ENCODE peak calls at places on chromosomes 6 and 20, in eight cellular contexts. One of them, this sample, is unnamed.

GRCh38 chr6:109242923-109243322 is 139.3 kb downstream of the CD164 start:
- DNase-seq in GM12878: no peak
- DNase-seq in IMR-90: no peak
- DNase-seq in transverse colon: no peak
- DNase-seq in sigmoid colon: no peak
- DNase-seq in lung: no peak
- DNase-seq in progenitor cell of endocrine pancreas: no peak
- DNase-seq in BJ: no peak
- DNase-seq in this sample: no peak

GRCh38 chr20:37378785-37379598 is 33.1 kb downstream of the SRC start:
- DNase-seq in IMR-90: peak; percentile 67
- DNase-seq in GM12878: no peak
- DNase-seq in lung: no peak
- DNase-seq in BJ: no peak
- DNase-seq in progenitor cell of endocrine pancreas: no peak
- DNase-seq in transverse colon: no peak
- DNase-seq in sigmoid colon: peak; percentile 68
- DNase-seq in this sample: no peak

GRCh38 chr6:21342496-21342895 is 251.1 kb upstream of the SOX4 start:
- DNase-seq in BJ: peak; percentile 37
- DNase-seq in GM12878: no peak
- DNase-seq in transverse colon: no peak
- DNase-seq in lung: peak; percentile 57
- DNase-seq in progenitor cell of endocrine pancreas: no peak
- DNase-seq in sigmoid colon: no peak
- DNase-seq in IMR-90: no peak
- DNase-seq in this sample: no peak

GRCh38 chr20:51220293-51220706 is 197.4 kb upstream of the KCNG1 start:
- DNase-seq in BJ: no peak
- DNase-seq in IMR-90: no peak
- DNase-seq in GM12878: no peak
- DNase-seq in progenitor cell of endocrine pancreas: peak; percentile 16
- DNase-seq in sigmoid colon: no peak
- DNase-seq in lung: no peak
- DNase-seq in transverse colon: peak; percentile 51
- DNase-seq in this sample: peak; percentile 69

GRCh38 chr20:19975901-19976300 is 41.3 kb upstream of the NAA20 start:
- DNase-seq in BJ: no peak
- DNase-seq in IMR-90: no peak
- DNase-seq in lung: no peak
- DNase-seq in GM12878: no peak
- DNase-seq in progenitor cell of endocrine pancreas: no peak
- DNase-seq in sigmoid colon: no peak
- DNase-seq in transverse colon: no peak
- DNase-seq in this sample: no peak

GRCh38 chr6:139888691-139889122 is 514.3 kb upstream of the CITED2 start:
- DNase-seq in IMR-90: peak; percentile 17
- DNase-seq in GM12878: no peak
- DNase-seq in transverse colon: no peak
- DNase-seq in lung: no peak
- DNase-seq in progenitor cell of endocrine pancreas: no peak
- DNase-seq in BJ: no peak
- DNase-seq in sigmoid colon: no peak
- DNase-seq in this sample: no peak

GRCh38 chr6:146295695-146296094 is 247.9 kb upstream of the RAB32 start:
- DNase-seq in BJ: no peak
- DNase-seq in GM12878: no peak
- DNase-seq in progenitor cell of endocrine pancreas: no peak
- DNase-seq in IMR-90: no peak
- DNase-seq in sigmoid colon: no peak
- DNase-seq in lung: no peak
- DNase-seq in transverse colon: no peak
- DNase-seq in this sample: no peak

GRCh38 chr20:63435552-63435951 is 36.9 kb downstream of the KCNQ2 start:
- DNase-seq in IMR-90: peak; percentile 3
- DNase-seq in GM12878: no peak
- DNase-seq in sigmoid colon: no peak
- DNase-seq in BJ: no peak
- DNase-seq in lung: no peak
- DNase-seq in transverse colon: no peak
- DNase-seq in progenitor cell of endocrine pancreas: no peak
- DNase-seq in this sample: no peak

GRCh38 chr6:119090256-119090655 is 11.8 kb upstream of the FAM184A start:
- DNase-seq in transverse colon: no peak
- DNase-seq in sigmoid colon: no peak
- DNase-seq in progenitor cell of endocrine pancreas: no peak
- DNase-seq in GM12878: no peak
- DNase-seq in IMR-90: no peak
- DNase-seq in lung: no peak
- DNase-seq in BJ: no peak
- DNase-seq in this sample: no peak

GRCh38 chr6:138001750-138002349 is 105.4 kb downstream of the PERP start:
- DNase-seq in GM12878: no peak
- DNase-seq in sigmoid colon: peak; percentile 76
- DNase-seq in lung: peak; percentile 42
- DNase-seq in IMR-90: peak; percentile 53
- DNase-seq in BJ: no peak
- DNase-seq in progenitor cell of endocrine pancreas: no peak
- DNase-seq in transverse colon: peak; percentile 74
- DNase-seq in this sample: peak; percentile 58

GRCh38 chr6:90846824-90847223 is 260.0 kb upstream of the MAP3K7 start:
- DNase-seq in sigmoid colon: no peak
- DNase-seq in transverse colon: no peak
- DNase-seq in lung: no peak
- DNase-seq in IMR-90: no peak
- DNase-seq in progenitor cell of endocrine pancreas: no peak
- DNase-seq in BJ: no peak
- DNase-seq in GM12878: no peak
- DNase-seq in this sample: no peak
- TF ChIP-seq CTCF in sigmoid colon: no peak
- TF ChIP-seq CTCF in transverse colon: no peak
- TF ChIP-seq CTCF in lung: no peak
- TF ChIP-seq CTCF in IMR-90: no peak
- TF ChIP-seq CTCF in progenitor cell of endocrine pancreas: no peak
- TF ChIP-seq CTCF in BJ: no peak
- TF ChIP-seq CTCF in GM12878: no peak
- TF ChIP-seq CTCF in this sample: no peak

GRCh38 chr6:88614306-88614877 is 349.0 kb downstream of the RNGTT start:
- DNase-seq in IMR-90: no peak
- DNase-seq in transverse colon: no peak
- DNase-seq in GM12878: no peak
- DNase-seq in progenitor cell of endocrine pancreas: no peak
- DNase-seq in BJ: no peak
- DNase-seq in sigmoid colon: no peak
- DNase-seq in lung: no peak
- DNase-seq in this sample: no peak

GRCh38 chr6:88612631-88613030 is 350.8 kb downstream of the RNGTT start:
- DNase-seq in progenitor cell of endocrine pancreas: no peak
- DNase-seq in lung: no peak
- DNase-seq in sigmoid colon: no peak
- DNase-seq in GM12878: no peak
- DNase-seq in transverse colon: no peak
- DNase-seq in IMR-90: no peak
- DNase-seq in BJ: no peak
- DNase-seq in this sample: no peak

GRCh38 chr6:88619951-88620350 is 343.5 kb downstream of the RNGTT start:
- DNase-seq in BJ: no peak
- DNase-seq in GM12878: no peak
- DNase-seq in lung: no peak
- DNase-seq in transverse colon: no peak
- DNase-seq in IMR-90: no peak
- DNase-seq in progenitor cell of endocrine pancreas: no peak
- DNase-seq in sigmoid colon: no peak
- DNase-seq in this sample: no peak

GRCh38 chr6:88611721-88612120 is 351.7 kb downstream of the RNGTT start:
- DNase-seq in GM12878: no peak
- DNase-seq in progenitor cell of endocrine pancreas: no peak
- DNase-seq in BJ: no peak
- DNase-seq in transverse colon: no peak
- DNase-seq in IMR-90: no peak
- DNase-seq in lung: no peak
- DNase-seq in sigmoid colon: no peak
- DNase-seq in this sample: no peak

DNA sequence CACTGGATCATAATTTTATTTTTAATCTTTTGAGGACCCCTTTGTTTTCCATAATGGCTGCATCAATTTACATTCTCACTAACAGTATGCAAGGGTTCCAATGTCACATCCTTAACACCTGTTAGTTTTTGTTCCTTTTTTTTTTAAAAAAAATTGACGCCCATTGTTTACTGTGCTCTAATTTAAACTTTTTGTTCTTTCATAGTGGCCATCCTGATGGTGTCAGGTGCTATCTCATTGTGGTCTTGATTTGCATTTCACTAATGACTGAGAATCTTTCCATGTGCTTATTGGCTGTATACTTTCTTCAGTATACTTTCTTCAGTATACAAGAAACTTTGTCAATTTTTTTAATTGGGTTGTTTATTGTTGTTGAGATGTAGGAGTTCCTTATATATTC is 347.0 kb downstream of the RNGTT start:
- DNase-seq in lung: no peak
- DNase-seq in GM12878: no peak
- DNase-seq in transverse colon: no peak
- DNase-seq in BJ: no peak
- DNase-seq in progenitor cell of endocrine pancreas: no peak
- DNase-seq in sigmoid colon: no peak
- DNase-seq in IMR-90: no peak
- DNase-seq in this sample: no peak
- TF ChIP-seq CTCF in lung: no peak
- TF ChIP-seq CTCF in GM12878: no peak
- TF ChIP-seq CTCF in transverse colon: no peak
- TF ChIP-seq CTCF in BJ: no peak
- TF ChIP-seq CTCF in progenitor cell of endocrine pancreas: no peak
- TF ChIP-seq CTCF in sigmoid colon: no peak
- TF ChIP-seq CTCF in IMR-90: no peak
- TF ChIP-seq CTCF in this sample: no peak

GRCh38 chr6:17001188-17001587 is 100.7 kb upstream of the STMND1 start:
- DNase-seq in lung: no peak
- DNase-seq in progenitor cell of endocrine pancreas: no peak
- DNase-seq in BJ: no peak
- DNase-seq in sigmoid colon: no peak
- DNase-seq in IMR-90: peak; percentile 17
- DNase-seq in GM12878: no peak
- DNase-seq in transverse colon: no peak
- DNase-seq in this sample: no peak
- TF ChIP-seq CTCF in lung: no peak
- TF ChIP-seq CTCF in progenitor cell of endocrine pancreas: no peak
- TF ChIP-seq CTCF in BJ: peak; percentile 15
- TF ChIP-seq CTCF in sigmoid colon: no peak
- TF ChIP-seq CTCF in IMR-90: peak; percentile 43
- TF ChIP-seq CTCF in GM12878: peak; percentile 19
- TF ChIP-seq CTCF in transverse colon: no peak
- TF ChIP-seq CTCF in this sample: no peak

GRCh38 chr6:73800997-73801396 is 105.0 kb downstream of the CD109 start:
- DNase-seq in transverse colon: no peak
- DNase-seq in lung: no peak
- DNase-seq in sigmoid colon: no peak
- DNase-seq in IMR-90: no peak
- DNase-seq in progenitor cell of endocrine pancreas: no peak
- DNase-seq in BJ: no peak
- DNase-seq in GM12878: no peak
- DNase-seq in this sample: no peak

GRCh38 chr6:73796881-73797280 is 100.9 kb downstream of the CD109 start:
- DNase-seq in GM12878: no peak
- DNase-seq in IMR-90: peak; percentile 6
- DNase-seq in transverse colon: no peak
- DNase-seq in BJ: no peak
- DNase-seq in sigmoid colon: no peak
- DNase-seq in progenitor cell of endocrine pancreas: no peak
- DNase-seq in lung: no peak
- DNase-seq in this sample: no peak

GRCh38 chr6:73797861-73798260 is 101.9 kb downstream of the CD109 start:
- DNase-seq in IMR-90: peak; percentile 60
- DNase-seq in progenitor cell of endocrine pancreas: no peak
- DNase-seq in GM12878: no peak
- DNase-seq in BJ: no peak
- DNase-seq in sigmoid colon: no peak
- DNase-seq in lung: no peak
- DNase-seq in transverse colon: no peak
- DNase-seq in this sample: no peak

GRCh38 chr6:73801652-73802268 is 105.8 kb downstream of the CD109 start:
- DNase-seq in BJ: no peak
- DNase-seq in transverse colon: no peak
- DNase-seq in IMR-90: peak; percentile 11
- DNase-seq in lung: no peak
- DNase-seq in GM12878: no peak
- DNase-seq in sigmoid colon: no peak
- DNase-seq in progenitor cell of endocrine pancreas: no peak
- DNase-seq in this sample: no peak

DNA sequence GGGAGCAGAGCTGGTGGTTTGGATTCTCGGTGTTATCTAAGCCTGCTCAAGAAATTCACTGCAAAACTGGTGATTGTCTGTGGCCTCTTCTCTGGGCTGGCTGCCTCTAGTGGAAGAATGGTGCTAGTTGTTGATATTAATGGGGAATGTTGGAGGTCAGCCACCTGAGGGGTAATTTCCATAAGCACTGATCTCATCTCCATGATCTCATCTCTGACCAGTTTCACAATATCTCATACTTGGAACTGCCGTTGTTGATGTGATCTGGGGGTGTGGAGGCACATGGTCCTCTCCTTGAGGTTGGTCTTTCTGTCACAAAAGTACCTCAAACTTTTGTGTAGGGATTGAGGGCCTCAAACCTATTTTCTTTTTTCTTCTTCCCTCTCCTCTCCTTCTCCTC is 102.6 kb downstream of the CD109 start:
- DNase-seq in sigmoid colon: peak; percentile 86
- DNase-seq in lung: no peak
- DNase-seq in IMR-90: peak; percentile 99
- DNase-seq in BJ: peak; percentile 85
- DNase-seq in transverse colon: peak; percentile 14
- DNase-seq in GM12878: no peak
- DNase-seq in progenitor cell of endocrine pancreas: no peak
- DNase-seq in this sample: no peak
- TF ChIP-seq CTCF in sigmoid colon: no peak
- TF ChIP-seq CTCF in lung: no peak
- TF ChIP-seq CTCF in IMR-90: peak; percentile 77
- TF ChIP-seq CTCF in BJ: peak; percentile 71
- TF ChIP-seq CTCF in transverse colon: no peak
- TF ChIP-seq CTCF in GM12878: no peak
- TF ChIP-seq CTCF in progenitor cell of endocrine pancreas: no peak
- TF ChIP-seq CTCF in this sample: no peak

GRCh38 chr6:10248378-10248843 is 166.5 kb downstream of the TFAP2A start:
- DNase-seq in IMR-90: peak; percentile 2
- DNase-seq in lung: no peak
- DNase-seq in BJ: peak; percentile 70
- DNase-seq in sigmoid colon: no peak
- DNase-seq in transverse colon: no peak
- DNase-seq in GM12878: no peak
- DNase-seq in progenitor cell of endocrine pancreas: no peak
- DNase-seq in this sample: no peak
- TF ChIP-seq CTCF in IMR-90: no peak
- TF ChIP-seq CTCF in lung: no peak
- TF ChIP-seq CTCF in BJ: peak; percentile 22
- TF ChIP-seq CTCF in sigmoid colon: no peak
- TF ChIP-seq CTCF in transverse colon: no peak
- TF ChIP-seq CTCF in GM12878: no peak
- TF ChIP-seq CTCF in progenitor cell of endocrine pancreas: no peak
- TF ChIP-seq CTCF in this sample: no peak

DNA sequence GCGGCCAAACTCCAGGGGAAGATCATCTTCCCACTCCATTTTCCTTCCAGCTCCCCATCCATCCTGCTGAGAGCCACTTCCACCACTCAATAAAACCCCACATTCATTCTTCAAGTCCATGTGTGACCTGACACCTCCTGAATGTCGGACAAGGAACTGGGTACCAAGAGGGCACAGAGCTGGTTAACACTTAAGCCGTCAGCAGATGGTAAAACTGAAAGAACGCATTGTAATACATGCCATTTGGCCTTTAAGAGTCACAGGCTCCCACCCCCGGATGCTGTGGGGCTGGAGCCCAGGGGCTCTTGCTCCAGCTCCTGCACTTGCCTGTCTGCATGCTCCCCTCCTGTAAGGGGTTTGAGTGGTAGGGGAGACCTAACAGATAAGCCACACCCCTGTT is 753.9 kb downstream of the COL12A1 start:
- DNase-seq in GM12878: no peak
- DNase-seq in progenitor cell of endocrine pancreas: no peak
- DNase-seq in sigmoid colon: no peak
- DNase-seq in transverse colon: no peak
- DNase-seq in IMR-90: no peak
- DNase-seq in BJ: no peak
- DNase-seq in lung: no peak
- DNase-seq in this sample: no peak
- TF ChIP-seq CTCF in GM12878: no peak
- TF ChIP-seq CTCF in progenitor cell of endocrine pancreas: no peak
- TF ChIP-seq CTCF in sigmoid colon: no peak
- TF ChIP-seq CTCF in transverse colon: no peak
- TF ChIP-seq CTCF in IMR-90: no peak
- TF ChIP-seq CTCF in BJ: no peak
- TF ChIP-seq CTCF in lung: no peak
- TF ChIP-seq CTCF in this sample: no peak